ENCODE peak calls at places on chromosomes 3 and 15, in eight cellular contexts. One of them, this sample, is unnamed.

GRCh38 chr3:109702252-109702651 is 364.9 kb upstream of the DPPA4 start:
- DNase-seq in GM23338: no peak
- DNase-seq in WTC11: no peak
- DNase-seq in H9: no peak
- DNase-seq in CD8-positive, alpha-beta T cell: no peak
- DNase-seq in fibroblast of pulmonary artery: peak; percentile 72
- DNase-seq in MCF 10A: peak; percentile 44
- DNase-seq in activated B cell treated with CpG ODN at 0.5 μM for 24 hours: no peak
- DNase-seq in this sample: no peak

GRCh38 chr3:32316319-32316718 is 75.3 kb upstream of the CMTM7 start:
- DNase-seq in GM23338: no peak
- DNase-seq in WTC11: no peak
- DNase-seq in H9: no peak
- DNase-seq in CD8-positive, alpha-beta T cell: no peak
- DNase-seq in fibroblast of pulmonary artery: no peak
- DNase-seq in MCF 10A: no peak
- DNase-seq in activated B cell treated with CpG ODN at 0.5 μM for 24 hours: no peak
- DNase-seq in this sample: no peak

GRCh38 chr3:184004483-184004882 is 13.2 kb downstream of the ABCC5 start:
- DNase-seq in GM23338: no peak
- DNase-seq in WTC11: no peak
- DNase-seq in H9: no peak
- DNase-seq in CD8-positive, alpha-beta T cell: no peak
- DNase-seq in fibroblast of pulmonary artery: no peak
- DNase-seq in MCF 10A: no peak
- DNase-seq in activated B cell treated with CpG ODN at 0.5 μM for 24 hours: no peak
- DNase-seq in this sample: no peak

GRCh38 chr3:188689101-188689574 is 482.6 kb upstream of the TPRG1 start:
- DNase-seq in GM23338: no peak
- DNase-seq in WTC11: no peak
- DNase-seq in H9: no peak
- DNase-seq in CD8-positive, alpha-beta T cell: no peak
- DNase-seq in fibroblast of pulmonary artery: peak; percentile 96
- DNase-seq in MCF 10A: peak; percentile 82
- DNase-seq in activated B cell treated with CpG ODN at 0.5 μM for 24 hours: no peak
- DNase-seq in this sample: peak; percentile 71

GRCh38 chr15:62211348-62211747 is 46.3 kb upstream of the C2CD4B start:
- DNase-seq in GM23338: no peak
- DNase-seq in WTC11: no peak
- DNase-seq in H9: no peak
- DNase-seq in CD8-positive, alpha-beta T cell: no peak
- DNase-seq in fibroblast of pulmonary artery: no peak
- DNase-seq in MCF 10A: no peak
- DNase-seq in activated B cell treated with CpG ODN at 0.5 μM for 24 hours: no peak
- DNase-seq in this sample: no peak

GRCh38 chr15:95300958-95301357 is 1029.5 kb upstream of the NR2F2 start:
- DNase-seq in GM23338: no peak
- DNase-seq in WTC11: no peak
- DNase-seq in H9: no peak
- DNase-seq in CD8-positive, alpha-beta T cell: no peak
- DNase-seq in fibroblast of pulmonary artery: peak; percentile 94
- DNase-seq in MCF 10A: peak; percentile 7
- DNase-seq in activated B cell treated with CpG ODN at 0.5 μM for 24 hours: no peak
- DNase-seq in this sample: no peak

GRCh38 chr3:34019158-34019557 is 220.7 kb downstream of the PDCD6IP start:
- DNase-seq in GM23338: no peak
- DNase-seq in WTC11: no peak
- DNase-seq in H9: no peak
- DNase-seq in CD8-positive, alpha-beta T cell: no peak
- DNase-seq in fibroblast of pulmonary artery: no peak
- DNase-seq in MCF 10A: no peak
- DNase-seq in activated B cell treated with CpG ODN at 0.5 μM for 24 hours: no peak
- DNase-seq in this sample: no peak

GRCh38 chr3:159266779-159267178 is 464.9 kb downstream of the MFSD1 start:
- DNase-seq in GM23338: peak; percentile 90
- DNase-seq in WTC11: peak; percentile 74
- DNase-seq in H9: peak; percentile 75
- DNase-seq in CD8-positive, alpha-beta T cell: no peak
- DNase-seq in fibroblast of pulmonary artery: peak; percentile 33
- DNase-seq in MCF 10A: peak; percentile 76
- DNase-seq in activated B cell treated with CpG ODN at 0.5 μM for 24 hours: no peak
- DNase-seq in this sample: no peak

GRCh38 chr3:82000773-82001172 is 239.3 kb upstream of the GBE1 start:
- DNase-seq in GM23338: peak; percentile 17
- DNase-seq in WTC11: peak; percentile 24
- DNase-seq in H9: peak; percentile 35
- DNase-seq in CD8-positive, alpha-beta T cell: no peak
- DNase-seq in fibroblast of pulmonary artery: no peak
- DNase-seq in MCF 10A: no peak
- DNase-seq in activated B cell treated with CpG ODN at 0.5 μM for 24 hours: no peak
- DNase-seq in this sample: no peak

GRCh38 chr15:97998307-97999071 is 38.0 kb downstream of the ARRDC4 start:
- DNase-seq in GM23338: no peak
- DNase-seq in WTC11: no peak
- DNase-seq in H9: no peak
- DNase-seq in CD8-positive, alpha-beta T cell: no peak
- DNase-seq in fibroblast of pulmonary artery: no peak
- DNase-seq in MCF 10A: no peak
- DNase-seq in activated B cell treated with CpG ODN at 0.5 μM for 24 hours: no peak
- DNase-seq in this sample: no peak

GRCh38 chr3:93989241-93989640 is 9.3 kb downstream of the ARL13B start:
- DNase-seq in GM23338: no peak
- DNase-seq in WTC11: no peak
- DNase-seq in H9: no peak
- DNase-seq in CD8-positive, alpha-beta T cell: no peak
- DNase-seq in fibroblast of pulmonary artery: no peak
- DNase-seq in MCF 10A: no peak
- DNase-seq in activated B cell treated with CpG ODN at 0.5 μM for 24 hours: no peak
- DNase-seq in this sample: no peak

DNA sequence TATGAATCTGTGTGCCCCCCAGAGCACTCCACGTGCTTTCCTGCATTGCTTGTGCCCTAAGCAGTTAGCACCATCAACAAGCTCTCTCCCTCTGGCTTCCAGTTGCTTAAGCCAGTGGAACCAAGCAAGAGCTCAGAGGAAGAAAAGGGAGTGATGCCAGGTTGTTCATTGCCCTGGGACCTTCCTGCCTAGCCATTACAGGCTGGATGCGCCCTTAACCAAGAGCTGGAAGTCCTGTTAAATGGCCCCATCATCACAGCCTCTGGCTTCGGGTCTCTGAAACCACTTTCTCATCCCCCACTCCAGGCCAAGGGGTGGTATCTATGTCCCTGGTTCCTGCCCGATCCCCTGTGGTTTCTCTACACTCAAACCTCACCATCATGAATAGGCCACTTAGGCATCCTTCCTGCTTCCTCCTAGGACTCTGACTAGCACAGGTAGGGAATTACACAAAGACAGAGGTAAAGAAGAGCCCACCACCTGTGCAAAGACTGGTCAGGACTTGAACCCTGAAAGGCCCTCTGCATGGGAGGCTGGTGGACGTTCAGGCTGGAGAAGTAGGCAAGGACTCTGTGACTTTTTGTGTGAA is 309.5 kb upstream of the TRIM42 start:
- DNase-seq in GM23338: no peak
- DNase-seq in WTC11: no peak
- DNase-seq in H9: no peak
- DNase-seq in CD8-positive, alpha-beta T cell: no peak
- DNase-seq in fibroblast of pulmonary artery: no peak
- DNase-seq in MCF 10A: no peak
- DNase-seq in activated B cell treated with CpG ODN at 0.5 μM for 24 hours: no peak
- DNase-seq in this sample: no peak
- TF ChIP-seq CTCF in GM23338: no peak
- TF ChIP-seq CTCF in WTC11: no peak
- TF ChIP-seq CTCF in H9: no peak
- TF ChIP-seq CTCF in CD8-positive, alpha-beta T cell: no peak
- TF ChIP-seq CTCF in fibroblast of pulmonary artery: no peak
- TF ChIP-seq CTCF in MCF 10A: no peak
- TF ChIP-seq CTCF in activated B cell treated with CpG ODN at 0.5 μM for 24 hours: no peak
- TF ChIP-seq CTCF in this sample: no peak

GRCh38 chr15:70556804-70557203 is 206.6 kb downstream of the UACA start:
- DNase-seq in GM23338: no peak
- DNase-seq in WTC11: no peak
- DNase-seq in H9: peak; percentile 9
- DNase-seq in CD8-positive, alpha-beta T cell: peak; percentile 47
- DNase-seq in fibroblast of pulmonary artery: no peak
- DNase-seq in MCF 10A: no peak
- DNase-seq in activated B cell treated with CpG ODN at 0.5 μM for 24 hours: no peak
- DNase-seq in this sample: no peak
- TF ChIP-seq CTCF in GM23338: no peak
- TF ChIP-seq CTCF in WTC11: no peak
- TF ChIP-seq CTCF in H9: no peak
- TF ChIP-seq CTCF in CD8-positive, alpha-beta T cell: no peak
- TF ChIP-seq CTCF in fibroblast of pulmonary artery: no peak
- TF ChIP-seq CTCF in MCF 10A: no peak
- TF ChIP-seq CTCF in activated B cell treated with CpG ODN at 0.5 μM for 24 hours: no peak
- TF ChIP-seq CTCF in this sample: no peak

DNA sequence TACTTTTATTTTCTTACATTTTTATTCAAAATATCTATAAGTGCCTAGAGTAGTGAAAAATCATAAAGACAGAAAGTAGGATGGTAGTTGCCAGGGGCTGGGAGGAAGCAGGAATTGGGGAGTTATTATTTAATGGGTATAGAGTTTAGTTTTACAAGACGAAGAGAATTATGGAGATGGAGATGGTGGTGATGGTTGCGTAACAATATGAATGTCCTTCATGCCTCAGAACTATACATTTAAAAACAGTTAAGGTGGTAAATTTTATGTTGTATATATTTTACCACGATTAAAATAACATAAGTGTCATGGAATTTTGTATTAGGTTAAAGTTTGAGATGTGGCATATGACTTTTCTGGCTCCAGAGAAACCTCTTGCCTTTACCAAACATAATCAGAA is 171.4 kb downstream of the MYRIP start:
- DNase-seq in GM23338: no peak
- DNase-seq in WTC11: no peak
- DNase-seq in H9: no peak
- DNase-seq in CD8-positive, alpha-beta T cell: no peak
- DNase-seq in fibroblast of pulmonary artery: no peak
- DNase-seq in MCF 10A: no peak
- DNase-seq in activated B cell treated with CpG ODN at 0.5 μM for 24 hours: no peak
- DNase-seq in this sample: no peak
- TF ChIP-seq CTCF in GM23338: no peak
- TF ChIP-seq CTCF in WTC11: no peak
- TF ChIP-seq CTCF in H9: no peak
- TF ChIP-seq CTCF in CD8-positive, alpha-beta T cell: no peak
- TF ChIP-seq CTCF in fibroblast of pulmonary artery: no peak
- TF ChIP-seq CTCF in MCF 10A: no peak
- TF ChIP-seq CTCF in activated B cell treated with CpG ODN at 0.5 μM for 24 hours: no peak
- TF ChIP-seq CTCF in this sample: no peak

GRCh38 chr3:53531749-53532148 is 37.3 kb downstream of the CACNA1D start:
- DNase-seq in GM23338: peak; percentile 63
- DNase-seq in WTC11: no peak
- DNase-seq in H9: no peak
- DNase-seq in CD8-positive, alpha-beta T cell: no peak
- DNase-seq in fibroblast of pulmonary artery: no peak
- DNase-seq in MCF 10A: peak; percentile 6
- DNase-seq in activated B cell treated with CpG ODN at 0.5 μM for 24 hours: no peak
- DNase-seq in this sample: no peak
- TF ChIP-seq CTCF in GM23338: peak; percentile 7
- TF ChIP-seq CTCF in WTC11: no peak
- TF ChIP-seq CTCF in H9: no peak
- TF ChIP-seq CTCF in CD8-positive, alpha-beta T cell: no peak
- TF ChIP-seq CTCF in fibroblast of pulmonary artery: no peak
- TF ChIP-seq CTCF in MCF 10A: no peak
- TF ChIP-seq CTCF in activated B cell treated with CpG ODN at 0.5 μM for 24 hours: no peak
- TF ChIP-seq CTCF in this sample: no peak

DNA sequence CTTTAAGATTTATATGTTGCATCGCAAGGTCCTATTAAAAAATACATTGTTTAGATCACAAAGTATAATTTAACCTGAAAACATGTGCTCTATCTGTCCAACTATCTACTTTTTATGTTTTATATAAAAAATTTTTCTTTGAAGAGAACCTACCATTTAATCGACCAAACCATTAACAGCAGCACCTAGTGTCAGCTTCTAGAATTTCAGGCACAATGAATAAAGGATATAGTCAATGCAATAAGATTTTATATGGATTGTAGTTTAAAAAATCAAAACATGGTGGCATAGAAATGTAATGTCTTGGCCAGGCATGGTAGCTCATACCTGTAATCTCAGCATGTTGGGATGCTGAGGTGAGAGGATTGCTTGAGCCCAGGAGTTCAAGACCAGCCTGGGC is 313.7 kb downstream of the GAP43 start:
- DNase-seq in GM23338: no peak
- DNase-seq in WTC11: no peak
- DNase-seq in H9: no peak
- DNase-seq in CD8-positive, alpha-beta T cell: no peak
- DNase-seq in fibroblast of pulmonary artery: peak; percentile 4
- DNase-seq in MCF 10A: no peak
- DNase-seq in activated B cell treated with CpG ODN at 0.5 μM for 24 hours: no peak
- DNase-seq in this sample: no peak
- TF ChIP-seq CTCF in GM23338: peak; percentile 54
- TF ChIP-seq CTCF in WTC11: peak; percentile 14
- TF ChIP-seq CTCF in H9: peak; percentile 64
- TF ChIP-seq CTCF in CD8-positive, alpha-beta T cell: no peak
- TF ChIP-seq CTCF in fibroblast of pulmonary artery: peak; percentile 55
- TF ChIP-seq CTCF in MCF 10A: peak; percentile 34
- TF ChIP-seq CTCF in activated B cell treated with CpG ODN at 0.5 μM for 24 hours: no peak
- TF ChIP-seq CTCF in this sample: peak; percentile 41

DNA sequence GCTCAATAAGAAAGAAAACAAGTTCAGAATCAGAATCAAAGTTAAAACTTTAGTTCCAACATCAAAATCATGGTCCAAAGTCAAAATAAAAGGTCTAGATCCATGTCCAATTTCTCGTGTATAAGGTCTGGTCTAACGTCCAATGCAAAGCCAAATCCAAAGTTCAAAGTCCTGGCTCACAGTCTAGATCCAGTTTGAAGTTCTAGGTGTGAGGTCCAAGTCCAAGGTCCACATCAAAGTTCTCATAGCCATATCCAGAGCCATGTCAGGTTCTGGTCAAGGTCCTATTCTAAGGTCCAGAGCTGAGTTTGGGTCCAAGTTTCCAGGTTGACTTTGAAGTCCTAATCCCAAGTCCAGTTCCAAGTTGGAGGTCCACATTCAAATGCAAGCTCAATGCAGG is 40.7 kb upstream of the VIPR1 start:
- DNase-seq in GM23338: no peak
- DNase-seq in WTC11: no peak
- DNase-seq in H9: no peak
- DNase-seq in CD8-positive, alpha-beta T cell: no peak
- DNase-seq in fibroblast of pulmonary artery: no peak
- DNase-seq in MCF 10A: no peak
- DNase-seq in activated B cell treated with CpG ODN at 0.5 μM for 24 hours: no peak
- DNase-seq in this sample: no peak
- TF ChIP-seq CTCF in GM23338: no peak
- TF ChIP-seq CTCF in WTC11: no peak
- TF ChIP-seq CTCF in H9: no peak
- TF ChIP-seq CTCF in CD8-positive, alpha-beta T cell: no peak
- TF ChIP-seq CTCF in fibroblast of pulmonary artery: no peak
- TF ChIP-seq CTCF in MCF 10A: no peak
- TF ChIP-seq CTCF in activated B cell treated with CpG ODN at 0.5 μM for 24 hours: no peak
- TF ChIP-seq CTCF in this sample: no peak

GRCh38 chr3:64026346-64026745 is 3.1 kb upstream of the PSMD6 start:
- DNase-seq in GM23338: no peak
- DNase-seq in WTC11: no peak
- DNase-seq in H9: no peak
- DNase-seq in CD8-positive, alpha-beta T cell: no peak
- DNase-seq in fibroblast of pulmonary artery: no peak
- DNase-seq in MCF 10A: no peak
- DNase-seq in activated B cell treated with CpG ODN at 0.5 μM for 24 hours: no peak
- DNase-seq in this sample: no peak
- TF ChIP-seq CTCF in GM23338: no peak
- TF ChIP-seq CTCF in WTC11: no peak
- TF ChIP-seq CTCF in H9: no peak
- TF ChIP-seq CTCF in CD8-positive, alpha-beta T cell: no peak
- TF ChIP-seq CTCF in fibroblast of pulmonary artery: no peak
- TF ChIP-seq CTCF in MCF 10A: no peak
- TF ChIP-seq CTCF in activated B cell treated with CpG ODN at 0.5 μM for 24 hours: no peak
- TF ChIP-seq CTCF in this sample: no peak